ENCODE peak calls at places on chromosomes 16 and 17, in eight cellular contexts. One of them, this sample, is unnamed.

GRCh38 chr16:11626657-11627291 is 40.1 kb upstream of the LITAF start:
- DNase-seq in HTR-8/SVneo: no peak
- DNase-seq in substantia nigra: no peak
- DNase-seq in fibroblast of the aortic adventitia: no peak
- DNase-seq in hypothalamus: no peak
- DNase-seq in MV-4-11: no peak
- DNase-seq in CD4-positive, CD25-positive, alpha-beta regulatory T cell: no peak
- DNase-seq in T-helper 17 cell: no peak
- DNase-seq in this sample: no peak

GRCh38 chr17:27840688-27841087 is 40.4 kb upstream of the NOS2 start:
- DNase-seq in T-helper 17 cell: no peak
- DNase-seq in fibroblast of the aortic adventitia: no peak
- DNase-seq in CD4-positive, CD25-positive, alpha-beta regulatory T cell: no peak
- DNase-seq in substantia nigra: no peak
- DNase-seq in hypothalamus: no peak
- DNase-seq in HTR-8/SVneo: no peak
- DNase-seq in MV-4-11: no peak
- DNase-seq in this sample: no peak

GRCh38 chr16:10740000-10740844 is 3.4 kb upstream of the NUBP1 start:
- DNase-seq in CD4-positive, CD25-positive, alpha-beta regulatory T cell: no peak
- DNase-seq in HTR-8/SVneo: no peak
- DNase-seq in MV-4-11: no peak
- DNase-seq in substantia nigra: no peak
- DNase-seq in hypothalamus: no peak
- DNase-seq in fibroblast of the aortic adventitia: no peak
- DNase-seq in T-helper 17 cell: no peak
- DNase-seq in this sample: no peak

GRCh38 chr17:57832711-57833596 is 16.9 kb downstream of the MRPS23 start:
- DNase-seq in CD4-positive, CD25-positive, alpha-beta regulatory T cell: peak
- DNase-seq in HTR-8/SVneo: peak
- DNase-seq in T-helper 17 cell: peak
- DNase-seq in substantia nigra: peak
- DNase-seq in fibroblast of the aortic adventitia: peak
- DNase-seq in MV-4-11: peak
- DNase-seq in hypothalamus: peak
- DNase-seq in this sample: peak

GRCh38 chr16:9630119-9630518 is 538.7 kb downstream of the HAPSTR1 start:
- DNase-seq in MV-4-11: no peak
- DNase-seq in fibroblast of the aortic adventitia: no peak
- DNase-seq in CD4-positive, CD25-positive, alpha-beta regulatory T cell: no peak
- DNase-seq in substantia nigra: no peak
- DNase-seq in T-helper 17 cell: no peak
- DNase-seq in hypothalamus: no peak
- DNase-seq in HTR-8/SVneo: no peak
- DNase-seq in this sample: no peak

GRCh38 chr17:53780320-53780719 is 42.4 kb upstream of the KIF2B start:
- DNase-seq in substantia nigra: no peak
- DNase-seq in CD4-positive, CD25-positive, alpha-beta regulatory T cell: no peak
- DNase-seq in HTR-8/SVneo: no peak
- DNase-seq in MV-4-11: no peak
- DNase-seq in fibroblast of the aortic adventitia: no peak
- DNase-seq in hypothalamus: no peak
- DNase-seq in T-helper 17 cell: no peak
- DNase-seq in this sample: no peak

GRCh38 chr16:2975161-2975795 is 5.0 kb downstream of the PKMYT1 start:
- DNase-seq in HTR-8/SVneo: no peak
- DNase-seq in CD4-positive, CD25-positive, alpha-beta regulatory T cell: no peak
- DNase-seq in fibroblast of the aortic adventitia: no peak
- DNase-seq in hypothalamus: no peak
- DNase-seq in MV-4-11: no peak
- DNase-seq in substantia nigra: no peak
- DNase-seq in T-helper 17 cell: no peak
- DNase-seq in this sample: no peak

GRCh38 chr17:74831442-74832146 is 28.1 kb downstream of the GRIN2C start:
- DNase-seq in HTR-8/SVneo: no peak
- DNase-seq in hypothalamus: no peak
- DNase-seq in substantia nigra: no peak
- DNase-seq in fibroblast of the aortic adventitia: no peak
- DNase-seq in T-helper 17 cell: no peak
- DNase-seq in CD4-positive, CD25-positive, alpha-beta regulatory T cell: no peak
- DNase-seq in MV-4-11: no peak
- DNase-seq in this sample: no peak

GRCh38 chr17:55926276-55926995 is 175.6 kb downstream of the PCTP start:
- DNase-seq in T-helper 17 cell: no peak
- DNase-seq in HTR-8/SVneo: no peak
- DNase-seq in fibroblast of the aortic adventitia: no peak
- DNase-seq in hypothalamus: no peak
- DNase-seq in substantia nigra: no peak
- DNase-seq in CD4-positive, CD25-positive, alpha-beta regulatory T cell: peak
- DNase-seq in MV-4-11: no peak
- DNase-seq in this sample: no peak

GRCh38 chr16:4734730-4735575 is 616 bp downstream of the DNAAF8 start:
- DNase-seq in fibroblast of the aortic adventitia: peak
- DNase-seq in hypothalamus: peak
- DNase-seq in substantia nigra: peak
- DNase-seq in CD4-positive, CD25-positive, alpha-beta regulatory T cell: peak
- DNase-seq in HTR-8/SVneo: peak
- DNase-seq in MV-4-11: peak
- DNase-seq in T-helper 17 cell: peak
- DNase-seq in this sample: peak

GRCh38 chr17:17782425-17783120 is 54.2 kb downstream of the SREBF1 start:
- DNase-seq in HTR-8/SVneo: peak
- DNase-seq in T-helper 17 cell: no peak
- DNase-seq in substantia nigra: peak
- DNase-seq in fibroblast of the aortic adventitia: no peak
- DNase-seq in hypothalamus: no peak
- DNase-seq in MV-4-11: no peak
- DNase-seq in CD4-positive, CD25-positive, alpha-beta regulatory T cell: no peak
- DNase-seq in this sample: peak

GRCh38 chr16:1197237-1197866 is 27.7 kb downstream of the TPSG1 start:
- DNase-seq in CD4-positive, CD25-positive, alpha-beta regulatory T cell: no peak
- DNase-seq in T-helper 17 cell: no peak
- DNase-seq in hypothalamus: no peak
- DNase-seq in substantia nigra: no peak
- DNase-seq in MV-4-11: no peak
- DNase-seq in fibroblast of the aortic adventitia: no peak
- DNase-seq in HTR-8/SVneo: no peak
- DNase-seq in this sample: no peak

GRCh38 chr17:1623057-1623456 is 5.6 kb downstream of the SLC43A2 start:
- DNase-seq in T-helper 17 cell: no peak
- DNase-seq in MV-4-11: no peak
- DNase-seq in CD4-positive, CD25-positive, alpha-beta regulatory T cell: no peak
- DNase-seq in HTR-8/SVneo: no peak
- DNase-seq in hypothalamus: no peak
- DNase-seq in substantia nigra: no peak
- DNase-seq in fibroblast of the aortic adventitia: no peak
- DNase-seq in this sample: no peak

GRCh38 chr16:4859900-4860255 is 12.6 kb downstream of the UBN1 start:
- DNase-seq in MV-4-11: no peak
- DNase-seq in fibroblast of the aortic adventitia: no peak
- DNase-seq in substantia nigra: no peak
- DNase-seq in hypothalamus: no peak
- DNase-seq in HTR-8/SVneo: no peak
- DNase-seq in T-helper 17 cell: no peak
- DNase-seq in CD4-positive, CD25-positive, alpha-beta regulatory T cell: no peak
- DNase-seq in this sample: peak

GRCh38 chr17:5508855-5509254 is 22.5 kb downstream of the MIS12 start:
- DNase-seq in MV-4-11: no peak
- DNase-seq in T-helper 17 cell: no peak
- DNase-seq in substantia nigra: no peak
- DNase-seq in HTR-8/SVneo: no peak
- DNase-seq in CD4-positive, CD25-positive, alpha-beta regulatory T cell: no peak
- DNase-seq in hypothalamus: peak
- DNase-seq in fibroblast of the aortic adventitia: peak
- DNase-seq in this sample: peak

GRCh38 chr17:59859444-59860025 is 33.2 kb downstream of the TUBD1 start:
- DNase-seq in fibroblast of the aortic adventitia: peak
- DNase-seq in hypothalamus: no peak
- DNase-seq in T-helper 17 cell: no peak
- DNase-seq in MV-4-11: peak
- DNase-seq in substantia nigra: no peak
- DNase-seq in HTR-8/SVneo: no peak
- DNase-seq in CD4-positive, CD25-positive, alpha-beta regulatory T cell: peak
- DNase-seq in this sample: peak

GRCh38 chr17:16889088-16889465 is 82.8 kb downstream of the TNFRSF13B start:
- DNase-seq in HTR-8/SVneo: no peak
- DNase-seq in substantia nigra: no peak
- DNase-seq in fibroblast of the aortic adventitia: no peak
- DNase-seq in T-helper 17 cell: no peak
- DNase-seq in hypothalamus: no peak
- DNase-seq in CD4-positive, CD25-positive, alpha-beta regulatory T cell: no peak
- DNase-seq in MV-4-11: no peak
- DNase-seq in this sample: no peak

GRCh38 chr17:47257651-47258339 is 4.2 kb downstream of the ITGB3 start:
- DNase-seq in CD4-positive, CD25-positive, alpha-beta regulatory T cell: no peak
- DNase-seq in substantia nigra: no peak
- DNase-seq in T-helper 17 cell: no peak
- DNase-seq in HTR-8/SVneo: peak
- DNase-seq in hypothalamus: no peak
- DNase-seq in MV-4-11: peak
- DNase-seq in fibroblast of the aortic adventitia: peak
- DNase-seq in this sample: peak

GRCh38 chr17:12545877-12546513 is 119.7 kb upstream of the MYOCD start:
- DNase-seq in substantia nigra: no peak
- DNase-seq in fibroblast of the aortic adventitia: peak
- DNase-seq in hypothalamus: no peak
- DNase-seq in HTR-8/SVneo: peak
- DNase-seq in MV-4-11: peak
- DNase-seq in T-helper 17 cell: no peak
- DNase-seq in CD4-positive, CD25-positive, alpha-beta regulatory T cell: peak
- DNase-seq in this sample: peak

GRCh38 chr17:17900615-17901520 is 64.1 kb upstream of the SREBF1 start:
- DNase-seq in fibroblast of the aortic adventitia: peak
- DNase-seq in hypothalamus: no peak
- DNase-seq in substantia nigra: peak
- DNase-seq in MV-4-11: peak
- DNase-seq in T-helper 17 cell: no peak
- DNase-seq in HTR-8/SVneo: peak
- DNase-seq in CD4-positive, CD25-positive, alpha-beta regulatory T cell: no peak
- DNase-seq in this sample: peak

GRCh38 chr17:40364121-40364861 is at the start of gene GJD3:
- DNase-seq in substantia nigra: no peak
- DNase-seq in fibroblast of the aortic adventitia: no peak
- DNase-seq in MV-4-11: no peak
- DNase-seq in T-helper 17 cell: no peak
- DNase-seq in HTR-8/SVneo: no peak
- DNase-seq in hypothalamus: no peak
- DNase-seq in CD4-positive, CD25-positive, alpha-beta regulatory T cell: no peak
- DNase-seq in this sample: no peak

GRCh38 chr17:42676424-42677011 is at the start of gene PLEKHH3:
- DNase-seq in CD4-positive, CD25-positive, alpha-beta regulatory T cell: no peak
- DNase-seq in substantia nigra: no peak
- DNase-seq in HTR-8/SVneo: no peak
- DNase-seq in fibroblast of the aortic adventitia: no peak
- DNase-seq in MV-4-11: no peak
- DNase-seq in hypothalamus: no peak
- DNase-seq in T-helper 17 cell: no peak
- DNase-seq in this sample: no peak

GRCh38 chr17:48541574-48542113 is 3.3 kb downstream of the HOXB2 start:
- DNase-seq in T-helper 17 cell: peak
- DNase-seq in substantia nigra: no peak
- DNase-seq in hypothalamus: no peak
- DNase-seq in fibroblast of the aortic adventitia: peak
- DNase-seq in MV-4-11: no peak
- DNase-seq in CD4-positive, CD25-positive, alpha-beta regulatory T cell: peak
- DNase-seq in HTR-8/SVneo: peak
- DNase-seq in this sample: peak

GRCh38 chr16:12257926-12258561 is 281.5 kb downstream of the SNX29 start:
- DNase-seq in HTR-8/SVneo: no peak
- DNase-seq in hypothalamus: peak
- DNase-seq in fibroblast of the aortic adventitia: no peak
- DNase-seq in substantia nigra: peak
- DNase-seq in T-helper 17 cell: no peak
- DNase-seq in CD4-positive, CD25-positive, alpha-beta regulatory T cell: no peak
- DNase-seq in MV-4-11: no peak
- DNase-seq in this sample: no peak

GRCh38 chr17:58710948-58711552 is 18.6 kb downstream of the RAD51C start:
- DNase-seq in fibroblast of the aortic adventitia: peak
- DNase-seq in T-helper 17 cell: no peak
- DNase-seq in substantia nigra: no peak
- DNase-seq in MV-4-11: peak
- DNase-seq in hypothalamus: no peak
- DNase-seq in HTR-8/SVneo: peak
- DNase-seq in CD4-positive, CD25-positive, alpha-beta regulatory T cell: peak
- DNase-seq in this sample: peak

GRCh38 chr17:77733576-77734296 is 224.8 kb upstream of the TNRC6C start:
- DNase-seq in HTR-8/SVneo: no peak
- DNase-seq in fibroblast of the aortic adventitia: no peak
- DNase-seq in CD4-positive, CD25-positive, alpha-beta regulatory T cell: no peak
- DNase-seq in T-helper 17 cell: no peak
- DNase-seq in substantia nigra: no peak
- DNase-seq in MV-4-11: peak
- DNase-seq in hypothalamus: no peak
- DNase-seq in this sample: no peak